ENCODE peak calls at places on chromosomes 16 and 17, in five cellular contexts. N, Y, H, F and A are unnamed samples.

GRCh38 chr17:77131919-77132318 is 8.8 kb upstream of the SEC14L1 start:
- DNase-seq in N (no peak), Y (peak), H (peak), F (no peak), A (no peak)

GRCh38 chr17:17938388-17939107 is 33.7 kb downstream of the TOM1L2 start:
- DNase-seq in N (no peak), Y (no peak), H (no peak), F (no peak), A (no peak)

GRCh38 chr16:18936727-18937340 is 10.6 kb upstream of the SMG1 start:
- DNase-seq in N (no peak), Y (no peak), H (no peak), F (no peak), A (no peak)

GRCh38 chr17:83198366-83199341 is 119.2 kb downstream of the METRNL start:
- DNase-seq in N (no peak), Y (no peak), H (no peak), F (no peak), A (no peak)

GRCh38 chr17:74478369-74479100 is 12.1 kb downstream of the CD300A start:
- DNase-seq in N (no peak), Y (no peak), H (peak), F (no peak), A (no peak)

GRCh38 chr16:81616321-81617020 is 162.6 kb upstream of the PLCG2 start:
- DNase-seq in N (no peak), Y (peak), H (peak), F (no peak), A (no peak)

GRCh38 chr16:66511615-66512500 is 38.1 kb downstream of the TK2 start:
- DNase-seq in N (peak), Y (peak), H (no peak), F (peak), A (peak)

GRCh38 chr17:4293572-4293971 is 29.8 kb upstream of the ANKFY1 start:
- DNase-seq in N (no peak), Y (no peak), H (no peak), F (no peak), A (no peak)

GRCh38 chr17:39606434-39607056 is 1.2 kb downstream of the NEUROD2 start:
- DNase-seq in N (no peak), Y (no peak), H (no peak), F (no peak), A (peak)

GRCh38 chr16:53711390-53711789 is 7.4 kb downstream of the FTO start:
- DNase-seq in N (no peak), Y (no peak), H (no peak), F (no peak), A (no peak)

GRCh38 chr16:53717577-53717976 is 13.6 kb downstream of the FTO start:
- DNase-seq in N (no peak), Y (no peak), H (no peak), F (no peak), A (no peak)

GRCh38 chr16:53712065-53712464 is 8.1 kb downstream of the FTO start:
- DNase-seq in N (no peak), Y (no peak), H (no peak), F (no peak), A (no peak)

GRCh38 chr16:53713403-53714013 is 9.6 kb downstream of the FTO start:
- DNase-seq in N (no peak), Y (no peak), H (no peak), F (no peak), A (no peak)

GRCh38 chr16:53714080-53715050 is 10.4 kb downstream of the FTO start:
- DNase-seq in N (no peak), Y (no peak), H (no peak), F (no peak), A (no peak)
- TF ChIP-seq RFX5 in N (no peak), Y (no peak), H (no peak), F (no peak), A (no peak)

GRCh38 chr17:70658840-70659239 is 489.5 kb downstream of the KCNJ2 start:
- DNase-seq in N (no peak), Y (no peak), H (no peak), F (no peak), A (no peak)

GRCh38 chr17:70658324-70658723 is 489.0 kb downstream of the KCNJ2 start:
- DNase-seq in N (no peak), Y (no peak), H (no peak), F (no peak), A (no peak)

GRCh38 chr17:70661342-70662222 is 492.2 kb downstream of the KCNJ2 start:
- DNase-seq in N (no peak), Y (peak), H (no peak), F (no peak), A (peak)
- TF ChIP-seq RFX5 in N (no peak), Y (no peak), H (no peak), F (no peak), A (no peak)

DNA sequence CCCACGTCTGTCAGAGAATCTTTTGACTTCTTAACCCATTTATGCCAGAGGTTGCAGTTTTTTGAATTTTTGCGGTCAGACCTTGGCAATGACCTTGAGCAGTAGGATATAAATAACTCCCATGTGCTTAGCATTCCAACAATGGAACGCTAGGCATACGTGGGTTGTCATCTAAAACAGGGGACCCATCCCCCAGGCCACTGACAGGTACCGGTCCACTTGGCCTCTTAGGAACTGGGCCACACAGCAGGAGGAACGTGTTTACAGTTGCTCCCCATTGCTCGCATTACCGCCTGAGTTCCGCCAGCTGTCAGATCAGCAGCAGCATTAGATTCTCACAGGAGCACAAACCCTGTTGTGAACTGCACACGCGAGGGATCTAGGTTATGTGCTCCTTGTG is 76.8 kb upstream of the LGALS9 start:
- DNase-seq in N (no peak), Y (peak), H (no peak), F (no peak), A (no peak)
- TF ChIP-seq RFX5 in N (no peak), Y (no peak), H (no peak), F (no peak), A (no peak)

GRCh38 chr17:40647549-40648325 is at the start of gene SMARCE1:
- DNase-seq in N (peak), Y (peak), H (peak), F (no peak), A (peak)

GRCh38 chr17:40645932-40646331 is 1.7 kb downstream of the SMARCE1 start:
- DNase-seq in N (peak), Y (no peak), H (no peak), F (no peak), A (no peak)

GRCh38 chr17:40646791-40647548 is 648 bp downstream of the SMARCE1 start:
- DNase-seq in N (peak), Y (peak), H (no peak), F (no peak), A (no peak)

GRCh38 chr17:40645291-40645690 is 2.3 kb downstream of the SMARCE1 start:
- DNase-seq in N (no peak), Y (no peak), H (no peak), F (no peak), A (no peak)

GRCh38 chr17:40648326-40648968 is 829 bp upstream of the SMARCE1 start:
- DNase-seq in N (peak), Y (peak), H (no peak), F (no peak), A (peak)
- TF ChIP-seq RFX5 in N (no peak), Y (no peak), H (no peak), F (no peak), A (no peak)

GRCh38 chr16:57628008-57628781 is at the start of gene ADGRG1:
- DNase-seq in N (peak), Y (peak), H (peak), F (peak), A (peak)
- TF ChIP-seq RFX5 in N (no peak), Y (no peak), H (no peak), F (no peak), A (no peak)

DNA sequence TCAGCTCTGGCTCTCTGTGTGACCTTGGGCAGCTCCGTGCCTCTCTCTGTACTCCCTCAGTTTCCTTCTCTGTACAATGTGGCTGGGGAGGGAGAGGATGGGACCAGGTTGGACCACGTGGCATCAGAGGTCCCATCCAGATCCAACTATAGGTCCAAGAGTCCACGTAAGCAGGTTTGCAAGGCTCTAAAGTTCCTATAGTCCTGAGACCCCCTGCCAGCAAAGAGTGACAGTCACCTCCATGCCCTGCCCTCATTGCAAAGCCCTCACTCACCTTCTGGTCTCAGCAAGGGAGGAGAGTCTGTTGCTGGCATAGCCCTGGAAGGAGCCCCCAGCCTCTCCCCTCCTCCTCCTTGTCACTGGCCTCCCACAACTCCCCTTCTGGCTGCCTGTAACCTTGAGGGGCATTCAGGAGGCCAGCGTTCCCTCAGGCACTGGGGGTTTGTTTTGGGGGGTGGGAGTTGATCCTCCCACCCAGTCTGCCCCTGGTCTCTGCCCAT is 6.1 kb upstream of the DRC7 start:
- DNase-seq in N (no peak), Y (no peak), H (no peak), F (no peak), A (no peak)
- TF ChIP-seq RFX5 in N (no peak), Y (no peak), H (no peak), F (no peak), A (no peak)

GRCh38 chr16:55487048-55487803 is 8.2 kb downstream of the MMP2 start:
- DNase-seq in N (no peak), Y (peak), H (no peak), F (no peak), A (no peak)
- TF ChIP-seq RFX5 in N (no peak), Y (no peak), H (no peak), F (no peak), A (no peak)

GRCh38 chr16:68389006-68389405 is 59.3 kb downstream of the SMPD3 start:
- DNase-seq in N (no peak), Y (no peak), H (no peak), F (no peak), A (no peak)

GRCh38 chr16:68395806-68396205 is 52.5 kb downstream of the SMPD3 start:
- DNase-seq in N (no peak), Y (no peak), H (no peak), F (no peak), A (no peak)

GRCh38 chr16:68395167-68395786 is 53.0 kb downstream of the SMPD3 start:
- DNase-seq in N (no peak), Y (no peak), H (no peak), F (no peak), A (no peak)

GRCh38 chr16:68396481-68396880 is 51.8 kb downstream of the SMPD3 start:
- DNase-seq in N (peak), Y (peak), H (peak), F (no peak), A (peak)

GRCh38 chr16:68393333-68393732 is 55.0 kb downstream of the SMPD3 start:
- DNase-seq in N (no peak), Y (no peak), H (no peak), F (no peak), A (no peak)
- TF ChIP-seq RFX5 in N (no peak), Y (no peak), H (no peak), F (no peak), A (no peak)